ENCODE peak calls at places on chromosome 5, in eight cellular contexts. One of them, this sample, is unnamed.
A peak's percentile ranks its signal among the peaks of the same experiment; 100 is the strongest.

GRCh38 chr5:59206132-59206581 is 623.3 kb downstream of the RAB3C start:
- DNase-seq in NCI-H1105 treated with DMSO at 0.1 percent for 48 hours: no peak
- DNase-seq in RCC 7860: no peak
- DNase-seq in EH: peak; percentile 89
- DNase-seq in SK-N-MC: no peak
- DNase-seq in C1 segment of cervical spinal cord: no peak
- DNase-seq in stomach: no peak
- DNase-seq in HT1080: peak; percentile 45
- DNase-seq in this sample: no peak

GRCh38 chr5:38473008-38473407 is 83.4 kb downstream of the LIFR start:
- DNase-seq in stomach: peak; percentile 75
- DNase-seq in RCC 7860: no peak
- DNase-seq in C1 segment of cervical spinal cord: peak; percentile 56
- DNase-seq in HT1080: no peak
- DNase-seq in NCI-H1105 treated with DMSO at 0.1 percent for 48 hours: peak; percentile 84
- DNase-seq in EH: no peak
- DNase-seq in SK-N-MC: no peak
- DNase-seq in this sample: no peak

GRCh38 chr5:122077451-122078115 is 476 bp downstream of the LOX start:
- DNase-seq in HT1080: peak; percentile 43
- DNase-seq in EH: no peak
- DNase-seq in SK-N-MC: no peak
- DNase-seq in stomach: peak; percentile 26
- DNase-seq in RCC 7860: no peak
- DNase-seq in C1 segment of cervical spinal cord: no peak
- DNase-seq in NCI-H1105 treated with DMSO at 0.1 percent for 48 hours: peak; percentile 39
- DNase-seq in this sample: peak; percentile 24

GRCh38 chr5:168464214-168464613 is 22.1 kb upstream of the RARS1 start:
- DNase-seq in C1 segment of cervical spinal cord: no peak
- DNase-seq in NCI-H1105 treated with DMSO at 0.1 percent for 48 hours: no peak
- DNase-seq in RCC 7860: no peak
- DNase-seq in HT1080: no peak
- DNase-seq in EH: no peak
- DNase-seq in stomach: no peak
- DNase-seq in SK-N-MC: no peak
- DNase-seq in this sample: no peak

GRCh38 chr5:179550511-179551342 is at the start of gene RUFY1:
- DNase-seq in EH: peak; percentile 80
- DNase-seq in NCI-H1105 treated with DMSO at 0.1 percent for 48 hours: peak; percentile 47
- DNase-seq in RCC 7860: peak; percentile 56
- DNase-seq in stomach: peak; percentile 88
- DNase-seq in C1 segment of cervical spinal cord: peak; percentile 81
- DNase-seq in SK-N-MC: no peak
- DNase-seq in HT1080: peak; percentile 59
- DNase-seq in this sample: peak; percentile 68

GRCh38 chr5:86918246-86918645 is 300.5 kb downstream of the COX7C start:
- DNase-seq in stomach: no peak
- DNase-seq in SK-N-MC: no peak
- DNase-seq in HT1080: no peak
- DNase-seq in RCC 7860: no peak
- DNase-seq in EH: no peak
- DNase-seq in C1 segment of cervical spinal cord: no peak
- DNase-seq in NCI-H1105 treated with DMSO at 0.1 percent for 48 hours: no peak
- DNase-seq in this sample: no peak

GRCh38 chr5:113293068-113293571 is 141.7 kb downstream of the TSSK1B start:
- DNase-seq in HT1080: peak; percentile 7
- DNase-seq in SK-N-MC: no peak
- DNase-seq in stomach: no peak
- DNase-seq in C1 segment of cervical spinal cord: no peak
- DNase-seq in RCC 7860: no peak
- DNase-seq in EH: no peak
- DNase-seq in NCI-H1105 treated with DMSO at 0.1 percent for 48 hours: no peak
- DNase-seq in this sample: no peak

GRCh38 chr5:122906768-122907167 is 61.4 kb downstream of the SNX24 start:
- DNase-seq in SK-N-MC: no peak
- DNase-seq in NCI-H1105 treated with DMSO at 0.1 percent for 48 hours: no peak
- DNase-seq in stomach: no peak
- DNase-seq in C1 segment of cervical spinal cord: no peak
- DNase-seq in HT1080: no peak
- DNase-seq in RCC 7860: no peak
- DNase-seq in EH: peak; percentile 79
- DNase-seq in this sample: peak; percentile 42

GRCh38 chr5:125198270-125198974 is 452.0 kb upstream of the ZNF608 start:
- DNase-seq in EH: peak; percentile 63
- DNase-seq in C1 segment of cervical spinal cord: peak; percentile 87
- DNase-seq in HT1080: no peak
- DNase-seq in stomach: peak; percentile 80
- DNase-seq in SK-N-MC: peak; percentile 42
- DNase-seq in NCI-H1105 treated with DMSO at 0.1 percent for 48 hours: peak; percentile 78
- DNase-seq in RCC 7860: no peak
- DNase-seq in this sample: peak; percentile 67

GRCh38 chr5:105131045-105131444 is 1568.5 kb upstream of the NUDT12 start:
- DNase-seq in C1 segment of cervical spinal cord: no peak
- DNase-seq in NCI-H1105 treated with DMSO at 0.1 percent for 48 hours: no peak
- DNase-seq in EH: no peak
- DNase-seq in RCC 7860: no peak
- DNase-seq in stomach: no peak
- DNase-seq in SK-N-MC: no peak
- DNase-seq in HT1080: no peak
- DNase-seq in this sample: no peak

GRCh38 chr5:143139585-143139984 is 263.9 kb downstream of the NR3C1 start:
- DNase-seq in C1 segment of cervical spinal cord: no peak
- DNase-seq in EH: no peak
- DNase-seq in RCC 7860: no peak
- DNase-seq in SK-N-MC: no peak
- DNase-seq in stomach: no peak
- DNase-seq in HT1080: no peak
- DNase-seq in NCI-H1105 treated with DMSO at 0.1 percent for 48 hours: no peak
- DNase-seq in this sample: no peak

GRCh38 chr5:128535225-128535624 is 2.8 kb downstream of the FBN2 start:
- DNase-seq in SK-N-MC: no peak
- DNase-seq in HT1080: no peak
- DNase-seq in C1 segment of cervical spinal cord: no peak
- DNase-seq in RCC 7860: no peak
- DNase-seq in EH: peak; percentile 56
- DNase-seq in stomach: no peak
- DNase-seq in NCI-H1105 treated with DMSO at 0.1 percent for 48 hours: no peak
- DNase-seq in this sample: no peak

GRCh38 chr5:122736086-122736485 is 38.8 kb upstream of the SNX2 start:
- DNase-seq in EH: no peak
- DNase-seq in stomach: no peak
- DNase-seq in RCC 7860: no peak
- DNase-seq in NCI-H1105 treated with DMSO at 0.1 percent for 48 hours: no peak
- DNase-seq in C1 segment of cervical spinal cord: no peak
- DNase-seq in SK-N-MC: no peak
- DNase-seq in HT1080: no peak
- DNase-seq in this sample: no peak

GRCh38 chr5:177469061-177469628 is 4.3 kb downstream of the DBN1 start:
- DNase-seq in RCC 7860: no peak
- DNase-seq in NCI-H1105 treated with DMSO at 0.1 percent for 48 hours: no peak
- DNase-seq in SK-N-MC: no peak
- DNase-seq in C1 segment of cervical spinal cord: peak; percentile 81
- DNase-seq in stomach: no peak
- DNase-seq in EH: peak; percentile 60
- DNase-seq in HT1080: no peak
- DNase-seq in this sample: no peak

GRCh38 chr5:55102345-55102744 is at the start of gene GZMA:
- DNase-seq in stomach: no peak
- DNase-seq in HT1080: no peak
- DNase-seq in RCC 7860: no peak
- DNase-seq in NCI-H1105 treated with DMSO at 0.1 percent for 48 hours: no peak
- DNase-seq in SK-N-MC: no peak
- DNase-seq in C1 segment of cervical spinal cord: no peak
- DNase-seq in EH: peak; percentile 4
- DNase-seq in this sample: no peak

GRCh38 chr5:88734191-88734640 is 148.8 kb downstream of the MEF2C start:
- DNase-seq in EH: no peak
- DNase-seq in SK-N-MC: no peak
- DNase-seq in stomach: no peak
- DNase-seq in HT1080: no peak
- DNase-seq in NCI-H1105 treated with DMSO at 0.1 percent for 48 hours: no peak
- DNase-seq in C1 segment of cervical spinal cord: no peak
- DNase-seq in RCC 7860: no peak
- DNase-seq in this sample: no peak

GRCh38 chr5:111746791-111747190 is 10.2 kb downstream of the NREP start:
- DNase-seq in EH: no peak
- DNase-seq in C1 segment of cervical spinal cord: no peak
- DNase-seq in HT1080: no peak
- DNase-seq in stomach: no peak
- DNase-seq in SK-N-MC: no peak
- DNase-seq in NCI-H1105 treated with DMSO at 0.1 percent for 48 hours: no peak
- DNase-seq in RCC 7860: no peak
- DNase-seq in this sample: no peak

GRCh38 chr5:160506006-160507004 is 84.7 kb downstream of the PTTG1 start:
- DNase-seq in NCI-H1105 treated with DMSO at 0.1 percent for 48 hours: no peak
- DNase-seq in HT1080: no peak
- DNase-seq in stomach: no peak
- DNase-seq in RCC 7860: no peak
- DNase-seq in EH: peak; percentile 70
- DNase-seq in C1 segment of cervical spinal cord: no peak
- DNase-seq in SK-N-MC: peak; percentile 34
- DNase-seq in this sample: no peak

GRCh38 chr5:147857302-147858129 is 21.0 kb upstream of the SCGB3A2 start:
- DNase-seq in C1 segment of cervical spinal cord: peak; percentile 7
- DNase-seq in NCI-H1105 treated with DMSO at 0.1 percent for 48 hours: peak; percentile 14
- DNase-seq in RCC 7860: peak; percentile 16
- DNase-seq in SK-N-MC: peak; percentile 75
- DNase-seq in HT1080: peak; percentile 57
- DNase-seq in EH: peak; percentile 59
- DNase-seq in stomach: peak; percentile 79
- DNase-seq in this sample: peak; percentile 40

GRCh38 chr5:84239509-84239908 is 145.2 kb downstream of the EDIL3 start:
- DNase-seq in HT1080: peak; percentile 57
- DNase-seq in RCC 7860: peak; percentile 18
- DNase-seq in NCI-H1105 treated with DMSO at 0.1 percent for 48 hours: no peak
- DNase-seq in SK-N-MC: no peak
- DNase-seq in C1 segment of cervical spinal cord: no peak
- DNase-seq in stomach: no peak
- DNase-seq in EH: peak; percentile 63
- DNase-seq in this sample: peak; percentile 26

GRCh38 chr5:9545959-9546851 is at the start of gene SEMA5A:
- DNase-seq in EH: peak; percentile 86
- DNase-seq in stomach: peak; percentile 72
- DNase-seq in NCI-H1105 treated with DMSO at 0.1 percent for 48 hours: no peak
- DNase-seq in C1 segment of cervical spinal cord: peak; percentile 11
- DNase-seq in SK-N-MC: no peak
- DNase-seq in RCC 7860: peak; percentile 64
- DNase-seq in HT1080: peak; percentile 59
- DNase-seq in this sample: peak; percentile 65

GRCh38 chr5:151298063-151298462 is 5.5 kb downstream of the SLC36A3 start:
- DNase-seq in RCC 7860: peak; percentile 10
- DNase-seq in NCI-H1105 treated with DMSO at 0.1 percent for 48 hours: no peak
- DNase-seq in C1 segment of cervical spinal cord: no peak
- DNase-seq in stomach: no peak
- DNase-seq in SK-N-MC: peak; percentile 26
- DNase-seq in HT1080: peak; percentile 69
- DNase-seq in EH: peak; percentile 73
- DNase-seq in this sample: peak; percentile 44

GRCh38 chr5:60382761-60383160 is 317.2 kb downstream of the DEPDC1B start:
- DNase-seq in stomach: no peak
- DNase-seq in SK-N-MC: peak; percentile 14
- DNase-seq in C1 segment of cervical spinal cord: no peak
- DNase-seq in EH: peak; percentile 38
- DNase-seq in NCI-H1105 treated with DMSO at 0.1 percent for 48 hours: peak; percentile 7
- DNase-seq in RCC 7860: no peak
- DNase-seq in HT1080: peak; percentile 35
- DNase-seq in this sample: peak; percentile 65

GRCh38 chr5:149056611-149057165 is 6.2 kb downstream of the SH3TC2 start:
- DNase-seq in NCI-H1105 treated with DMSO at 0.1 percent for 48 hours: no peak
- DNase-seq in C1 segment of cervical spinal cord: no peak
- DNase-seq in EH: peak; percentile 38
- DNase-seq in HT1080: no peak
- DNase-seq in RCC 7860: no peak
- DNase-seq in stomach: no peak
- DNase-seq in SK-N-MC: no peak
- DNase-seq in this sample: no peak

GRCh38 chr5:2752059-2752874 is 790 bp upstream of the IRX2 start:
- DNase-seq in SK-N-MC: no peak
- DNase-seq in EH: peak; percentile 80
- DNase-seq in C1 segment of cervical spinal cord: no peak
- DNase-seq in NCI-H1105 treated with DMSO at 0.1 percent for 48 hours: peak; percentile 55
- DNase-seq in HT1080: peak; percentile 58
- DNase-seq in stomach: peak; percentile 60
- DNase-seq in RCC 7860: no peak
- DNase-seq in this sample: peak; percentile 27

This sample was measured in H4.